ENCODE peak calls at places on chromosomes 6 and 20, in five cellular contexts. N, Y, R, W and D are unnamed samples.

GRCh38 chr6:147506704-147507114 is 1.8 kb upstream of the SAMD5 start:
- DNase-seq in N (peak), Y (peak), R (peak), W (no peak), D (no peak)

GRCh38 chr20:13302647-13303425 is 81.8 kb downstream of the ISM1 start:
- DNase-seq in N (peak), R (no peak), Y (no peak), W (peak), D (no peak)

GRCh38 chr6:115932481-115932880 is 128.2 kb downstream of the FRK start:
- DNase-seq in W (no peak), R (no peak), Y (no peak), N (no peak), D (peak)

GRCh38 chr20:41029150-41029872 is 689 bp downstream of the TOP1 start:
- DNase-seq in W (no peak), N (peak), Y (no peak), R (peak), D (no peak)

GRCh38 chr20:51560550-51561307 is 18.2 kb upstream of the NFATC2 start:
- DNase-seq in R (no peak), Y (no peak), N (no peak), W (no peak), D (no peak)

GRCh38 chr6:149246691-149247384 is 70.7 kb upstream of the TAB2 start:
- DNase-seq in N (no peak), R (no peak), W (peak), Y (no peak), D (no peak)

GRCh38 chr6:119326291-119327005 is 23.1 kb downstream of the MAN1A1 start:
- DNase-seq in N (no peak), W (no peak), Y (no peak), R (no peak), D (no peak)

GRCh38 chr6:133187657-133188453 is 53.3 kb upstream of the EYA4 start:
- DNase-seq in N (peak), Y (no peak), R (no peak), W (no peak), D (no peak)

GRCh38 chr6:41536884-41537347 is 9.3 kb upstream of the FOXP4 start:
- DNase-seq in N (peak), Y (peak), R (peak), W (no peak), D (no peak)

GRCh38 chr6:111941686-111942330 is 68.6 kb upstream of the FYN start:
- DNase-seq in R (no peak), N (no peak), W (no peak), Y (no peak), D (no peak)

GRCh38 chr6:17280552-17281090 is 540 bp upstream of the RBM24 start:
- DNase-seq in Y (no peak), W (no peak), R (peak), N (peak), D (no peak)

GRCh38 chr6:142398353-142398752 is 96.5 kb downstream of the ADGRG6 start:
- DNase-seq in Y (no peak), R (no peak), W (no peak), N (no peak), D (no peak)

GRCh38 chr6:73722318-73723060 is 26.5 kb downstream of the CD109 start:
- DNase-seq in W (no peak), N (peak), R (no peak), Y (no peak), D (peak)

GRCh38 chr20:10672579-10673127 is 1.1 kb downstream of the JAG1 start:
- DNase-seq in W (peak), Y (peak), N (peak), R (no peak), D (no peak)

GRCh38 chr20:46689082-46689753 is at the start of gene TP53RK:
- DNase-seq in Y (peak), W (peak), R (peak), N (peak), D (peak)

GRCh38 chr20:32484221-32485125 is 100.7 kb downstream of the NOL4L start:
- DNase-seq in R (no peak), W (peak), Y (peak), N (peak), D (no peak)

GRCh38 chr20:24668791-24669190 is 199.4 kb downstream of the SYNDIG1 start:
- DNase-seq in R (no peak), N (no peak), Y (no peak), W (no peak), D (no peak)

GRCh38 chr20:45329497-45330319 is 18.5 kb downstream of the SDC4 start:
- DNase-seq in R (no peak), W (no peak), Y (no peak), N (no peak), D (no peak)

GRCh38 chr20:35555951-35556645 is 14.2 kb downstream of the ERGIC3 start:
- DNase-seq in N (no peak), W (no peak), R (no peak), Y (no peak), D (no peak)

GRCh38 chr6:143998686-143999085 is 9.4 kb downstream of the PLAGL1 start:
- DNase-seq in Y (no peak), N (no peak), R (no peak), W (no peak), D (no peak)

GRCh38 chr6:5584072-5584471 is 322.8 kb downstream of the FARS2 start:
- DNase-seq in W (no peak), N (no peak), Y (no peak), R (no peak), D (peak)

GRCh38 chr6:28252507-28252975 is 472 bp upstream of the ZKSCAN4 start:
- DNase-seq in Y (no peak), W (peak), R (no peak), N (no peak), D (no peak)

GRCh38 chr20:57622579-57623381 is 2.6 kb upstream of the ZBP1 start:
- DNase-seq in R (no peak), W (peak), Y (peak), N (no peak), D (peak)

GRCh38 chr20:62367483-62368302 is 581 bp upstream of the LAMA5 start:
- DNase-seq in Y (no peak), W (peak), N (no peak), R (no peak), D (no peak)
- H3K4me3 ChIP-seq in Y (peak), W (peak), N (no peak), R (peak), D (peak)

GRCh38 chr6:43666181-43666920 is 21.2 kb downstream of the MRPS18A start:
- DNase-seq in Y (no peak), R (no peak), W (no peak), N (no peak), D (no peak)

GRCh38 chr6:43669050-43669921 is 18.3 kb downstream of the MRPS18A start:
- DNase-seq in W (no peak), N (peak), Y (peak), R (no peak), D (no peak)

GRCh38 chr6:43667245-43668150 is 20.1 kb downstream of the MRPS18A start:
- DNase-seq in W (peak), N (peak), Y (peak), R (peak), D (peak)

GRCh38 chr6:43669922-43670622 is 17.5 kb downstream of the MRPS18A start:
- DNase-seq in W (no peak), N (peak), Y (no peak), R (no peak), D (no peak)

DNA sequence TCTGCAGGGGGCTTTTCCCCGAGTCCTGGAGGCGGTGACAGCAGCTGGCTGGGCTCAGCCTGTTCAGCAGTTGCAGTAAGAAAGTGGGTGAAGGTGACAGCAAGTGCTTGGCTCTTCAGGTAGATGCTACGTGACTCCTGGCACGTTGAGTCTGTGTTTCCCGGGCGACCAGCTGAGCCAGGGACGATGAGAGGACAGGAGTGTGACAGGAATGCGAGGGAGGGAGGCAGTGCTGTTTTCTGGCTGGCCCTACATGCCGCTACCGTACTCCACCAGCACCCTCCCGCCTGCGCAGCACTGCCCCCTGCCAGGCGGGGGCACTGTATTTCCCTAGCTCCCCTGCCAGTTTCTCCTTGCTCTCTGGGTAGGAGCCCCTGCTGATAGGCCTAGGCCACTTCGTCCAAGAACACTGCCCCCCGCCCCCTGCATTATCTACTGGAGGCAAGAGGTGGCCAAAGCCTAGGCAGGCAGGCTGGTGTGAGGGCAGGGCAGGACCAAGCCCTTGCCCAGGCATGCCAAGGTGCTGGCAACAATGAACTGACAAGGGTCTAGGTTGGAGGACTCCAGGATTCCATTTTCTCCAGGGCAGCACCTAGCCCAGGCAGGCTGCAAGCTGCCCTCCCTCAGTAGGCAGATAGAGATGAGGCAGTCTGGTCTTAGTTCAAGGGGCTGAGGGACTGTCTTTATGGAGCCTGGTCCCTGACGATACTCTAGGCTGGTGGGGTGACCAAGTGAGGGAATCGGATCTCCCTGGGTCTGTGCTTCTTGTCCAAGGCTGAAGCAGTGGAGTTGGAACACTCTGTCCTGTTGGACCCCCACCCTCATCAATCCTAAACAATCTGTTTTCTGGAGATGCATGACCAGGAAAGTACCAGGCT is 19.2 kb downstream of the MRPS18A start:
- DNase-seq in W (peak), N (peak), R (peak), Y (peak), D (peak)
- TF ChIP-seq CTCF in W (peak), N (peak), R (peak), Y (peak), D (peak)

GRCh38 chr6:95569560-95569959 is 7.8 kb upstream of the MANEA start:
- DNase-seq in R (no peak), Y (no peak), W (no peak), N (no peak), D (no peak)
- H3K4me3 ChIP-seq in R (no peak), Y (no peak), W (no peak), N (no peak), D (no peak)

GRCh38 chr6:26521485-26522391 is 16.4 kb upstream of the HMGN4 start:
- DNase-seq in N (peak), W (peak), R (peak), Y (peak), D (no peak)
- TF ChIP-seq CTCF in N (peak), W (peak), R (peak), Y (no peak), D (peak)